ENCODE peak calls at places on chromosomes 11 and 22, in ten cellular contexts. O, T, F, S, G, H, U, K, C and R are unnamed samples.

GRCh38 chr11:113615773-113616172 is 90.3 kb downstream of the TMPRSS5 start:
- DNase-seq in O (no peak), T (no peak), F (no peak), S (no peak), G (no peak), H (no peak), U (no peak), K (no peak), C (no peak), R (no peak)

GRCh38 chr11:61742391-61742790 is 10.0 kb upstream of the MYRF start:
- DNase-seq in O (no peak), T (no peak), F (no peak), S (no peak), G (no peak), H (no peak), U (no peak), K (no peak), C (no peak), R (no peak)

GRCh38 chr11:60954421-60954820 is 2.4 kb upstream of the SLC15A3 start:
- DNase-seq in O (no peak), T (no peak), F (no peak), S (no peak), G (no peak), H (no peak), U (no peak), K (no peak), C (peak), R (no peak)

GRCh38 chr11:8541448-8541847 is 52.6 kb downstream of the STK33 start:
- DNase-seq in O (no peak), T (no peak), F (no peak), S (no peak), G (no peak), H (no peak), U (no peak), K (no peak), C (no peak), R (no peak)

GRCh38 chr11:46290598-46291309 is 13.3 kb downstream of the CREB3L1 start:
- DNase-seq in O (peak), T (peak), F (peak), S (no peak), G (peak), H (no peak), U (peak), K (no peak), C (no peak), R (no peak)

GRCh38 chr11:60769273-60769672 is 12.6 kb downstream of the MS4A15 start:
- DNase-seq in O (no peak), T (no peak), F (no peak), S (no peak), G (no peak), H (no peak), U (no peak), K (no peak), C (no peak), R (no peak)

GRCh38 chr22:21712751-21713427 is 22.7 kb downstream of the YPEL1 start:
- DNase-seq in O (peak), T (peak), F (no peak), S (peak), G (peak), H (peak), U (peak), K (peak), C (peak), R (peak)

GRCh38 chr22:19848298-19849224 is 6.1 kb downstream of the GNB1L start:
- DNase-seq in O (peak), T (no peak), F (no peak), S (no peak), G (peak), H (no peak), U (peak), K (no peak), C (no peak), R (no peak)

GRCh38 chr22:23403720-23404688 is 176.1 kb downstream of the IGLL1 start:
- DNase-seq in O (peak), T (no peak), F (no peak), S (no peak), G (no peak), H (no peak), U (no peak), K (no peak), C (no peak), R (no peak)

GRCh38 chr11:77184136-77184860 is 56.3 kb downstream of the MYO7A start:
- DNase-seq in O (no peak), T (no peak), F (no peak), S (no peak), G (no peak), H (no peak), U (no peak), K (no peak), C (no peak), R (no peak)